ENCODE peak calls at places on chromosomes 7 and 10, in six cellular contexts. X is A549; C is right lobe of liver; F is left lung; L is CD8-positive, alpha-beta memory T cell; Q is GM12878. K is an unnamed sample.

GRCh38 chr10:133126431-133127290 is 33.4 kb upstream of the KNDC1 start:
- DNase-seq in F (peak), X (no peak), L (no peak), Q (no peak), C (peak), K (no peak)

GRCh38 chr10:17140386-17140761 is 10.8 kb upstream of the CUBN start:
- DNase-seq in L (no peak), Q (no peak), F (no peak), C (no peak), X (no peak), K (no peak)

GRCh38 chr7:98703916-98704315 is 86.8 kb downstream of the NPTX2 start:
- DNase-seq in F (no peak), Q (no peak), L (no peak), X (no peak), C (no peak), K (no peak)

GRCh38 chr7:73741600-73741999 is 3.0 kb upstream of the ABHD11 start:
- DNase-seq in Q (no peak), C (no peak), X (no peak), L (no peak), F (no peak), K (no peak)

GRCh38 chr7:152312316-152312715 is 123.5 kb downstream of the KMT2C start:
- DNase-seq in X (no peak), Q (no peak), L (no peak), C (no peak), F (no peak), K (no peak)

GRCh38 chr7:77360969-77361368 is 55.2 kb downstream of the GSAP start:
- DNase-seq in L (no peak), F (no peak), Q (no peak), X (no peak), C (no peak), K (no peak)

GRCh38 chr10:116769791-116770190 is 27.4 kb upstream of the HSPA12A start:
- DNase-seq in Q (no peak), X (no peak), C (no peak), L (no peak), F (no peak), K (no peak)

GRCh38 chr7:73971315-73971700 is 56.7 kb upstream of the ELN start:
- DNase-seq in F (no peak), C (no peak), Q (peak), L (no peak), X (no peak), K (no peak)

GRCh38 chr7:128929201-128929808 is 8.4 kb upstream of the IRF5 start:
- DNase-seq in X (no peak), L (no peak), Q (no peak), F (no peak), C (no peak), K (no peak)

GRCh38 chr10:124028700-124029487 is 64.5 kb downstream of the CHST15 start:
- DNase-seq in L (no peak), X (no peak), C (no peak), F (no peak), Q (no peak), K (no peak)

GRCh38 chr10:7767209-7767608 is 20.6 kb downstream of the KIN start:
- DNase-seq in Q (no peak), X (no peak), F (no peak), C (no peak), L (no peak), K (no peak)

GRCh38 chr7:98730331-98730730 is 113.2 kb downstream of the NPTX2 start:
- DNase-seq in F (no peak), Q (no peak), X (no peak), L (no peak), C (no peak), K (no peak)

GRCh38 chr10:62541811-62542210 is 167.6 kb downstream of the ZNF365 start:
- DNase-seq in C (peak), F (no peak), Q (no peak), X (no peak), L (no peak), K (no peak)

GRCh38 chr7:78718212-78718611 is 735.3 kb downstream of the MAGI2 start:
- DNase-seq in X (no peak), L (no peak), Q (no peak), C (no peak), F (no peak), K (no peak)

GRCh38 chr7:70655694-70656093 is 476.2 kb upstream of the GALNT17 start:
- DNase-seq in C (no peak), L (no peak), Q (no peak), X (no peak), F (no peak), K (no peak)
- H3K4me3 ChIP-seq in C (no peak), L (no peak), Q (no peak), X (no peak), F (no peak), K (no peak)

DNA sequence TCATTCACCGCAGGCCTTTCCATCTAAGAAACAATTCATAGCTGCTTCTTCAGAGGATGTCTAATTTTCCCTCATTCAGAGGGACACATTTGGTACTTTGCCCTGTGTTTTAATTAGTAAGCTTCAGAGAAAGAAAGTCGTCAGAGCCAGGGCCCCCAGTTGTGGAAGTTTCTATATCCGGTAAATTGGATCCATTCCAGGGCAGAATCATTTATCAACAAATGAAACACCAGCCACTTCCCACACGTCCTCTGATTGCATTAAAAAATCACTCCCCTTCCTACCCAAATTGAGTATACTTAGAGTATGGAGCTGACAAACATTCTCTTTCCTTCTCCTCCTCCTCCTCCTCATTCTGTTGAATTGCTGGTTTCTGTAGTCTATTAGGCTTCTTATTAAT is 205.7 kb upstream of the HDAC9 start:
- DNase-seq in C (no peak), X (no peak), L (no peak), Q (no peak), F (no peak), K (no peak)
- H3K27ac ChIP-seq in C (no peak), X (no peak), L (no peak), Q (no peak), F (no peak), K (no peak)

GRCh38 chr7:150515752-150516151 is 1.1 kb downstream of the GIMAP7 start:
- DNase-seq in F (no peak), X (no peak), L (no peak), C (no peak), Q (no peak), K (no peak)

GRCh38 chr7:150519310-150519709 is 4.6 kb downstream of the GIMAP7 start:
- DNase-seq in X (no peak), L (no peak), Q (no peak), C (no peak), F (no peak), K (no peak)

GRCh38 chr7:150516956-150517355 is 2.3 kb downstream of the GIMAP7 start:
- DNase-seq in Q (no peak), F (no peak), L (no peak), X (no peak), C (no peak), K (no peak)

GRCh38 chr7:150524018-150524417 is 9.3 kb downstream of the GIMAP7 start:
- DNase-seq in C (no peak), F (no peak), X (no peak), L (no peak), Q (no peak), K (no peak)

GRCh38 chr7:150520145-150520544 is 5.5 kb downstream of the GIMAP7 start:
- DNase-seq in L (no peak), Q (no peak), X (no peak), C (no peak), F (no peak), K (no peak)
- H3K4me3 ChIP-seq in L (peak), Q (no peak), X (no peak), C (no peak), F (no peak), K (no peak)

GRCh38 chr7:103142494-103142893 is 6.4 kb downstream of the NAPEPLD start:
- DNase-seq in F (no peak), X (no peak), Q (no peak), C (no peak), L (no peak), K (no peak)
- H3K27ac ChIP-seq in F (no peak), X (no peak), Q (no peak), C (no peak), L (no peak), K (no peak)

DNA sequence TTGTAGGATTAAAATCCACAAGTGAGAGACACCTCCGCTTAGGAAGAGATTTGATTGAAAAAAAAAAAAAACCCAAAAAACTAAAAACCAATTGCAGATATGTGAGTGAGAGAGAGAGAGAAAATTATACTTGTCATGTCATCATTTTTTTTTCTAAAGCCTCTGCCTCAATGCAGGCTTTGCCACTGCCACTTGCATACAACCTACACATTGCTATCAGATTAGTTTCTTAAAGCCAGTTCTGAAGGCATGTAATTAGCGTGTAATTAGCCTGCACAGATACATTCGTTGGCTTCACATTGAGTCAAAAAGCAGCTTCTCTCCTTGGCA is 86.1 kb upstream of the MTPN start:
- DNase-seq in C (no peak), X (no peak), L (no peak), Q (no peak), F (no peak), K (no peak)
- H3K4me3 ChIP-seq in C (no peak), X (no peak), L (no peak), Q (no peak), F (no peak), K (no peak)

GRCh38 chr10:45422862-45423659 is 49.0 kb downstream of the ALOX5 start:
- DNase-seq in C (no peak), Q (no peak), L (no peak), X (no peak), F (no peak), K (no peak)

GRCh38 chr10:45419673-45420020 is 45.6 kb downstream of the ALOX5 start:
- DNase-seq in F (no peak), Q (no peak), L (no peak), X (no peak), C (peak), K (no peak)

GRCh38 chr10:45420453-45421192 is 46.6 kb downstream of the ALOX5 start:
- DNase-seq in L (peak), F (peak), X (no peak), Q (peak), C (peak), K (peak)

GRCh38 chr10:45422207-45422606 is 48.2 kb downstream of the ALOX5 start:
- DNase-seq in C (no peak), F (no peak), L (no peak), X (no peak), Q (no peak), K (no peak)

GRCh38 chr10:45421231-45422097 is 47.4 kb downstream of the ALOX5 start:
- DNase-seq in Q (no peak), F (peak), L (no peak), C (no peak), X (no peak), K (no peak)
- H3K27ac ChIP-seq in Q (peak), F (peak), L (peak), C (no peak), X (no peak), K (peak)

GRCh38 chr10:43204394-43204942 is 62.4 kb downstream of the RASGEF1A start:
- DNase-seq in F (no peak), Q (no peak), L (no peak), C (no peak), X (no peak), K (peak)

GRCh38 chr10:43202657-43203490 is 64.0 kb downstream of the RASGEF1A start:
- DNase-seq in L (peak), C (peak), X (peak), Q (no peak), F (peak), K (peak)

GRCh38 chr10:43202224-43202656 is 64.0 kb downstream of the CSGALNACT2 start:
- DNase-seq in L (peak), Q (no peak), F (peak), X (peak), C (no peak), K (peak)

GRCh38 chr10:43204943-43205671 is 61.8 kb downstream of the RASGEF1A start:
- DNase-seq in X (peak), L (no peak), C (peak), Q (peak), F (peak), K (peak)

GRCh38 chr10:43203491-43204393 is 63.1 kb downstream of the RASGEF1A start:
- DNase-seq in X (peak), L (peak), F (peak), C (no peak), Q (no peak), K (peak)
- H3K4me3 ChIP-seq in X (no peak), L (no peak), F (no peak), C (no peak), Q (peak), K (no peak)

DNA sequence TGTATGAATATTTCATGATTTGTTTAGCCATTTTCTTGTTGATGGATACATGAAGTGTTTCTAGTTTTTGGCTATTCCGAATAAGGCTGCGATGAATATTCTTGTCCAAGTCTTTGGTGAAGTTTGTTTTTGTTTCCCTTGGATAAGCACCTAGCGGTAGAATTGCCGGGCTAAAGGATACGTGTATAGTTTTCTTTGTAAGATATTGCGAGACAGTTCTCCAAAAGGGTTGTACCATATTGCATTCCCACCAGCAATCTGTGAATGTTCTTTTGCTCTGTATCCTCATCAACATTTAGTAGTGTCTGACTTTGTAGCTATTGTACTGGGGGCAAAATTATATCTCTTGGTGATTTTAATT is 142.6 kb downstream of the DOCK1 start:
- DNase-seq in L (no peak), C (no peak), Q (no peak), X (no peak), F (no peak), K (no peak)
- H3K27ac ChIP-seq in L (no peak), C (no peak), Q (no peak), X (no peak), F (no peak), K (no peak)

K was measured in dorsolateral prefrontal cortex.